ENCODE peak calls at places on chromosome 15, in eight cellular contexts. P is K562, A is dorsolateral prefrontal cortex, Y is upper lobe of right lung, W is lower lobe of right lung, R is left ventricle myocardium inferior, Z is GM23338, X is HFF-Myc. U is an unnamed sample.

GRCh38 chr15:63805993-63806980 is 27.5 kb downstream of the HERC1 start:
- DNase-seq in P (peak; percentile 21), X (no peak), W (no peak), A (no peak), Y (no peak), Z (no peak), R (no peak), U (no peak)

GRCh38 chr15:76533995-76534394 is 197.4 kb downstream of the ISL2 start:
- DNase-seq in X (no peak), Y (no peak), Z (no peak), A (no peak), R (no peak), W (no peak), P (no peak), U (no peak)

GRCh38 chr15:32716216-32716959 is 1.4 kb upstream of the GREM1 start:
- DNase-seq in Y (no peak), W (no peak), Z (no peak), R (no peak), X (no peak), A (no peak), P (no peak), U (no peak)

GRCh38 chr15:101449471-101450425 is 39.8 kb downstream of the PCSK6 start:
- DNase-seq in Z (no peak), R (no peak), Y (no peak), X (no peak), W (no peak), P (no peak), A (no peak), U (no peak)

GRCh38 chr15:93317772-93318171 is 228.8 kb upstream of the RGMA start:
- DNase-seq in Z (no peak), X (no peak), P (no peak), W (no peak), R (no peak), A (no peak), Y (no peak), U (no peak)

GRCh38 chr15:67812232-67812631 is 13.1 kb upstream of the SKOR1 start:
- DNase-seq in Y (no peak), P (no peak), Z (peak; percentile 32), X (no peak), W (peak; percentile 27), R (no peak), A (no peak), U (no peak)

GRCh38 chr15:90035095-90035834 is 34.1 kb downstream of the ZNF710 start:
- DNase-seq in Y (peak; percentile 88), R (peak; percentile 45), W (peak; percentile 87), P (no peak), X (no peak), A (no peak), Z (no peak), U (no peak)

GRCh38 chr15:86879250-86880229 is 799.9 kb downstream of the AGBL1 start:
- DNase-seq in P (no peak), W (no peak), Y (no peak), X (no peak), Z (no peak), R (peak; percentile 25), A (peak; percentile 59), U (no peak)

GRCh38 chr15:90228960-90229359 is 4.8 kb downstream of the CIB1 start:
- DNase-seq in X (no peak), Z (no peak), R (no peak), Y (no peak), W (no peak), A (no peak), P (no peak), U (no peak)

GRCh38 chr15:97968380-97968779 is 7.9 kb downstream of the ARRDC4 start:
- DNase-seq in R (no peak), P (no peak), A (no peak), Y (no peak), W (no peak), X (peak; percentile 52), Z (no peak), U (no peak)

GRCh38 chr15:68368731-68369435 is 63.1 kb downstream of the ITGA11 start:
- DNase-seq in X (no peak), P (no peak), W (no peak), Z (no peak), Y (peak; percentile 33), A (no peak), R (no peak), U (no peak)

GRCh38 chr15:89728254-89728653 is 22.8 kb downstream of the MESP1 start:
- DNase-seq in A (no peak), W (no peak), Z (no peak), Y (no peak), R (no peak), X (no peak), P (no peak), U (no peak)

GRCh38 chr15:44537728-44538240 is 837 bp downstream of the EIF3J start:
- DNase-seq in Z (peak; percentile 60), R (no peak), Y (no peak), P (peak; percentile 21), W (no peak), A (no peak), X (no peak), U (no peak)

GRCh38 chr15:98983333-98983732 is 24.3 kb downstream of the PGPEP1L start:
- DNase-seq in Z (no peak), R (no peak), P (peak; percentile 37), X (peak; percentile 56), Y (no peak), W (no peak), A (no peak), U (no peak)

GRCh38 chr15:50345298-50345697 is 9.7 kb downstream of the GABPB1 start:
- DNase-seq in P (no peak), R (no peak), A (no peak), W (no peak), Y (no peak), X (no peak), Z (no peak), U (no peak)

GRCh38 chr15:90015749-90016148 is 14.6 kb downstream of the ZNF710 start:
- DNase-seq in P (no peak), R (no peak), X (no peak), A (no peak), W (no peak), Z (no peak), Y (no peak), U (no peak)

GRCh38 chr15:60713096-60714084 is 234.4 kb upstream of the ICE2 start:
- DNase-seq in Z (no peak), A (no peak), R (no peak), Y (peak; percentile 66), X (no peak), W (no peak), P (no peak), U (no peak)

GRCh38 chr15:74263473-74263872 is 27.3 kb downstream of the CCDC33 start:
- DNase-seq in R (no peak), X (no peak), P (no peak), W (no peak), Z (no peak), A (no peak), Y (no peak), U (no peak)

DNA sequence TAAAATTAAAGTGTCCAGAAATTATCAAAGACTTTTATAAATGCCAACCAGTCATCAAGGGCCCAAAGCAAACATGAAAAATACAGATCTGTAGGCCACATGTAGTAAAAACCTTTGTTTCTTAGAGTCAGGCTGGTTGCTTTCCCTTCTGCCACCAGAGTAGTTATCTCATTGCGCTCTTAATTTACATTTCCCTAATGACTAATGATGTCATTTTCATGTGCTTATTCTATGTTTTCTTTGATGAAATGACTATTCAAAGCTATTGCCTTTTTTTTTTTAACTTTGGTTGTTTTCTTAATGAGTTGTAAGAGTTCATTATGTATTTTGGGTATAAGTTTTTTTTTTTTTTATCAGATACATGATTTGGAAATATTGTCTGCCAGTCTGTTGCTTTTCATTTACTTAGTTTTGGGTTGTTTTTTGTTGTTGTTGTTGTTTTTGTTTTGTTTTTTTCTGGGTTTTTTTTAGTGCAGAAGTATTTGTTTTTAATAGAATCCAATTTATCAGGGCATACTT is 140.6 kb downstream of the HCN4 start:
- DNase-seq in P (no peak), A (no peak), Z (no peak), Y (no peak), X (no peak), R (no peak), W (no peak), U (no peak)
- H3K4me3 ChIP-seq in P (no peak overlapping the region), A (no peak overlapping the region), Z (no peak overlapping the region), Y (no peak overlapping the region), X (no peak overlapping the region), R (no peak overlapping the region), W (no peak overlapping the region), U (no peak overlapping the region)

DNA sequence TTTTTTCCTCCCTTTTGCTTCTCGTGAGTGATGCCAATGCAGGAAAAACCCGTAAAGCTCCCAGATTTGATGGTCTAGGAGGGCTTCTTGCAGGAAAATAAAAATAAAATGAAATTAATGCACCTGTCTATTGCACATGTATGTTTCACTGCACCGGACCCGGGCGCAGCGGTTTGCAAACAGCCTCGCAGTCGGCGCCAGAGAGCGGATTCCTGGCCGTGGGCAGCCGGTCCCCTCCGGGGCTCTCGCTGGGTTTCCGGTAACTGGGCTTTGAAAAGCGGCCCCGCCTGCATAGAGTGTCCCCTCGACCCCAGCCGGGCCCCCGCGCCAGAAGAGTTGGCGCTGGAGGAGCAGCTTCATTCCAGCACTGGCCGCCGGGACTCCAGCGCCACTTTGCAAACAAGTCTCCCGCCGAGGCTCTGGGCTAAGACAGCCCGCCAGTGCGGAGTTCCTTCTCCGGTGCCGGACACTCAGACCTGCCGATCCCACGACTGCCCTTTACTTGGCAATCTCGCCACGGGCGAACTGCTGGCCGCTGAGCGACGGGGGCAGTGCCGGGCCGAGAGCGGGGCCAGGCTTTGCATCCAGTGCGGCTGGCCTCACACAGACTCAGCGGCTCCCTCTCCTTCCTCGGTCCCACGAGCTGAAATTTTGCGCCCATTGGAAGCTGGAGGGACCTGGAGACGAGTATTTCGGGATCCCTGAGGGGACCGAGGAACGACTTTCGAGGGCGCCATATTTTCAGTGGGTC is 225.9 kb upstream of the C2CD4B start:
- DNase-seq in A (peak; percentile 47), Y (peak; percentile 75), Z (peak; percentile 77), X (no peak), W (peak; percentile 56), P (peak; percentile 27), R (peak; percentile 44), U (no peak)
- TF ChIP-seq CTCF in A (no peak), Y (no peak), Z (no peak), X (no peak), W (no peak), P (no peak), R (no peak), U (no peak)

DNA sequence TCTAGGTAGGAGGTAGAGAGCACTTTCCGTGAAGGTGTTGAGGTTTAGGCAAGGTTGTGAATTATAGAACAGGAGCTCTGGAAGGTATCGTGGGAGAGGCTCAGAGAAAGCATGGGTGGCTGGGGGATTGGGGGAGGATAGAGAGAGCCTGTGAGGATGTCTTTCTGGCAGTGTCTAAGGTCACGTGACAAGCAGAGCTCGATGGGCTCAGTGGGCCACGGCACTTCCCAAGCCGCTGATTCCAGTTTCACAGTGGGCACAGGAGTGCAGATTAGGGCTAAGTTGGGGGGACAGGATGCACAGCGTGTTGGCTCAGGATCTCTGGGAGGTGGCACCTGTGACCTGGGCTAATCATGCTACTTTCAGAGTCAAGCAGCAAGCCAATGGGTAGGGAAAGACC is 52.0 kb downstream of the CEMIP start:
- DNase-seq in W (no peak), X (no peak), R (no peak), Z (no peak), Y (no peak), A (no peak), P (no peak), U (no peak)
- H3K4me3 ChIP-seq in W (no peak overlapping the region), X (no peak overlapping the region), R (no peak overlapping the region), Z (no peak overlapping the region), Y (no peak overlapping the region), A (no peak overlapping the region), P (no peak overlapping the region), U (no peak overlapping the region)

DNA sequence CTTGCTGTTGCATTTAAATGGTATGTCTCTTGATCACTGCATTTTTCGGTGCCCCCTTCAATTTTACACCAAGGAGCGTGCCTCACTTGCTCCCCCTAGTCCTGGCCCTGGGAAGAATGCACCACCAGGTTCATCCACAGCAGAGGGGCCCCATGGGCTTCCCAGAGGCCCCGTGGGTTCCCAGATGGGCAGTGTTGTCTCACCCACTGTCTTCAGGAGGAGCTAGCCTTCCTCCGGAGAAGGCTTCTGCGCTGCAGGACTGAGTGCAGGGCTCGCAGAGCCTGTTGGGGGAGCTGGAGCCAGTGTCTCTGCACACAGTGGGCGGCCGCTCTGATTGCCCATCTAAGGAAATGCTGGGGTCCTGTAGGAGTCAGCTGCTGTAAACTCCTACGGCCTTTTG is 45.9 kb downstream of the POLR2M start:
- DNase-seq in W (no peak), A (no peak), Z (peak; percentile 54), R (peak; percentile 40), P (no peak), X (no peak), Y (no peak), U (no peak)
- TF ChIP-seq CTCF in W (peak; percentile 31), A (peak; percentile 50), Z (peak; percentile 57), R (peak; percentile 46), P (peak; percentile 34), X (peak; percentile 2), Y (peak; percentile 39), U (no peak)

U was measured in breast epithelium.